ENCODE peak calls at places on chromosomes 11 and 22, in four cellular contexts. One of them, this sample, is unnamed.

GRCh38 chr11:87035976-87036583 is 1.7 kb upstream of the TMEM135 start:
- DNase-seq in H9: no peak
- DNase-seq in endodermal cell: no peak
- DNase-seq in aorta: no peak
- DNase-seq in this sample: no peak

GRCh38 chr11:129731316-129731715 is 84.3 kb upstream of the TMEM45B start:
- DNase-seq in H9: no peak
- DNase-seq in endodermal cell: no peak
- DNase-seq in aorta: no peak
- DNase-seq in this sample: no peak

GRCh38 chr22:42685941-42686666 is 34.6 kb downstream of the A4GALT start:
- DNase-seq in H9: no peak
- DNase-seq in endodermal cell: no peak
- DNase-seq in aorta: peak; percentile 84
- DNase-seq in this sample: peak; percentile 44

GRCh38 chr22:43239102-43239875 is 52.4 kb upstream of the TTLL12 start:
- DNase-seq in H9: no peak
- DNase-seq in endodermal cell: no peak
- DNase-seq in aorta: no peak
- DNase-seq in this sample: no peak

GRCh38 chr22:19349778-19350475 is 58.4 kb upstream of the CLTCL1 start:
- DNase-seq in H9: no peak
- DNase-seq in endodermal cell: no peak
- DNase-seq in aorta: no peak
- DNase-seq in this sample: no peak

GRCh38 chr11:67022341-67022933 is 497 bp upstream of the SYT12 start:
- DNase-seq in H9: no peak
- DNase-seq in endodermal cell: no peak
- DNase-seq in aorta: peak; percentile 90
- DNase-seq in this sample: no peak

GRCh38 chr11:95283653-95284052 is 52.7 kb upstream of the SESN3 start:
- DNase-seq in H9: no peak
- DNase-seq in endodermal cell: no peak
- DNase-seq in aorta: no peak
- DNase-seq in this sample: peak; percentile 48

GRCh38 chr11:17413414-17414316 is 25.2 kb upstream of the KCNJ11 start:
- DNase-seq in H9: no peak
- DNase-seq in endodermal cell: no peak
- DNase-seq in aorta: peak; percentile 40
- DNase-seq in this sample: no peak

GRCh38 chr11:26017903-26018750 is 313.8 kb upstream of the ANO3 start:
- DNase-seq in H9: no peak
- DNase-seq in endodermal cell: no peak
- DNase-seq in aorta: no peak
- DNase-seq in this sample: no peak

GRCh38 chr11:19762266-19762665 is 49.6 kb downstream of the NAV2 start:
- DNase-seq in H9: no peak
- DNase-seq in endodermal cell: no peak
- DNase-seq in aorta: no peak
- DNase-seq in this sample: no peak

GRCh38 chr11:84543367-84544159 is 1083.6 kb downstream of the DLG2 start:
- DNase-seq in H9: peak; percentile 78
- DNase-seq in endodermal cell: peak; percentile 90
- DNase-seq in aorta: no peak
- DNase-seq in this sample: no peak

GRCh38 chr22:30640839-30641430 is 5.4 kb downstream of the SLC35E4 start:
- DNase-seq in H9: no peak
- DNase-seq in endodermal cell: no peak
- DNase-seq in aorta: no peak
- DNase-seq in this sample: no peak

GRCh38 chr11:2298795-2299747 is 2.6 kb downstream of the C11orf21 start:
- DNase-seq in H9: peak; percentile 76
- DNase-seq in endodermal cell: peak; percentile 86
- DNase-seq in aorta: peak; percentile 72
- DNase-seq in this sample: peak; percentile 77

GRCh38 chr11:69642549-69642912 is 1.6 kb downstream of the CCND1 start:
- DNase-seq in H9: peak; percentile 26
- DNase-seq in endodermal cell: no peak
- DNase-seq in aorta: no peak
- DNase-seq in this sample: peak; percentile 55

GRCh38 chr11:106391771-106392412 is 314.4 kb downstream of the AASDHPPT start:
- DNase-seq in H9: no peak
- DNase-seq in endodermal cell: no peak
- DNase-seq in aorta: no peak
- DNase-seq in this sample: no peak

GRCh38 chr11:1771700-1772099 is 8.0 kb upstream of the CTSD start:
- DNase-seq in H9: no peak
- DNase-seq in endodermal cell: peak; percentile 38
- DNase-seq in aorta: no peak
- DNase-seq in this sample: no peak

GRCh38 chr11:46247090-46247489 is 30.4 kb upstream of the CREB3L1 start:
- DNase-seq in H9: no peak
- DNase-seq in endodermal cell: no peak
- DNase-seq in aorta: no peak
- DNase-seq in this sample: no peak

GRCh38 chr11:130829801-130830562 is 86.3 kb downstream of the SNX19 start:
- DNase-seq in H9: no peak
- DNase-seq in endodermal cell: no peak
- DNase-seq in aorta: peak; percentile 78
- DNase-seq in this sample: no peak

GRCh38 chr11:79485694-79486093 is 44.9 kb upstream of the TENM4 start:
- DNase-seq in H9: peak; percentile 79
- DNase-seq in endodermal cell: peak; percentile 89
- DNase-seq in aorta: no peak
- DNase-seq in this sample: no peak

GRCh38 chr22:38685761-38686160 is 4.0 kb downstream of the TOMM22 start:
- DNase-seq in H9: no peak
- DNase-seq in endodermal cell: no peak
- DNase-seq in aorta: no peak
- DNase-seq in this sample: no peak

GRCh38 chr22:45246060-45246985 is 5.6 kb upstream of the KIAA0930 start:
- DNase-seq in H9: no peak
- DNase-seq in endodermal cell: peak; percentile 70
- DNase-seq in aorta: peak; percentile 78
- DNase-seq in this sample: peak; percentile 94

GRCh38 chr11:73359341-73359740 is 16.9 kb upstream of the RELT start:
- DNase-seq in H9: no peak
- DNase-seq in endodermal cell: no peak
- DNase-seq in aorta: no peak
- DNase-seq in this sample: no peak

GRCh38 chr22:38732251-38732815 is 23.5 kb downstream of the SUN2 start:
- DNase-seq in H9: no peak
- DNase-seq in endodermal cell: no peak
- DNase-seq in aorta: peak; percentile 76
- DNase-seq in this sample: no peak

GRCh38 chr22:32830473-32830872 is 29.0 kb downstream of the TIMP3 start:
- DNase-seq in H9: peak; percentile 38
- DNase-seq in endodermal cell: peak; percentile 54
- DNase-seq in aorta: no peak
- DNase-seq in this sample: no peak

GRCh38 chr11:126348806-126349582 is 6.5 kb upstream of the ST3GAL4 start:
- DNase-seq in H9: no peak
- DNase-seq in endodermal cell: no peak
- DNase-seq in aorta: peak; percentile 73
- DNase-seq in this sample: no peak

GRCh38 chr11:69296890-69297224 is 2.9 kb downstream of the MYEOV start:
- DNase-seq in H9: no peak
- DNase-seq in endodermal cell: no peak
- DNase-seq in aorta: no peak
- DNase-seq in this sample: no peak

GRCh38 chr11:65862941-65863888 is 3.0 kb downstream of the MUS81 start:
- DNase-seq in H9: peak; percentile 23
- DNase-seq in endodermal cell: no peak
- DNase-seq in aorta: peak; percentile 67
- DNase-seq in this sample: no peak

GRCh38 chr22:35301370-35301874 is 1.7 kb downstream of the TOM1 start:
- DNase-seq in H9: no peak
- DNase-seq in endodermal cell: no peak
- DNase-seq in aorta: no peak
- DNase-seq in this sample: peak; percentile 87

GRCh38 chr11:96178014-96178745 is 164.8 kb downstream of the MAML2 start:
- DNase-seq in H9: no peak
- DNase-seq in endodermal cell: no peak
- DNase-seq in aorta: no peak
- DNase-seq in this sample: no peak

GRCh38 chr22:46075764-46076531 is 74.4 kb upstream of the PPARA start:
- DNase-seq in H9: no peak
- DNase-seq in endodermal cell: no peak
- DNase-seq in aorta: peak; percentile 53
- DNase-seq in this sample: no peak

GRCh38 chr22:11628651-11629511 is 3899.1 kb upstream of the OR11H1 start:
- DNase-seq in H9: no peak
- DNase-seq in endodermal cell: no peak
- DNase-seq in aorta: no peak
- DNase-seq in this sample: no peak
- H3K9me3 ChIP-seq in H9: peaks cover 69% of the 10 kb centered on the region
- H3K9me3 ChIP-seq in endodermal cell: peaks cover 54% of the 10 kb centered on the region
- H3K9me3 ChIP-seq in aorta: no peaks in the 10 kb centered on the region
- H3K9me3 ChIP-seq in this sample: peaks cover 9% of the 10 kb centered on the region

GRCh38 chr22:22035203-22035602 is 52.6 kb upstream of the TOP3B start:
- DNase-seq in H9: no peak
- DNase-seq in endodermal cell: no peak
- DNase-seq in aorta: no peak
- DNase-seq in this sample: no peak
- H3K4me1 ChIP-seq in H9: no peaks in the 10 kb centered on the region
- H3K4me1 ChIP-seq in endodermal cell: no peaks in the 10 kb centered on the region
- H3K4me1 ChIP-seq in aorta: no peaks in the 10 kb centered on the region
- H3K4me1 ChIP-seq in this sample: peaks cover 10% of the 10 kb centered on the region

GRCh38 chr22:47439643-47440265 is 677.3 kb downstream of the TBC1D22A start:
- DNase-seq in H9: no peak
- DNase-seq in endodermal cell: no peak
- DNase-seq in aorta: peak; percentile 36
- DNase-seq in this sample: no peak
- H3K9me3 ChIP-seq in H9: peaks cover 91% of the 10 kb centered on the region
- H3K9me3 ChIP-seq in endodermal cell: peaks cover 74% of the 10 kb centered on the region
- H3K9me3 ChIP-seq in aorta: peaks cover 4% of the 10 kb centered on the region
- H3K9me3 ChIP-seq in this sample: no peaks in the 10 kb centered on the region

GRCh38 chr11:35587972-35588371 is 30.3 kb upstream of the FJX1 start:
- DNase-seq in H9: no peak
- DNase-seq in endodermal cell: no peak
- DNase-seq in aorta: no peak
- DNase-seq in this sample: no peak

GRCh38 chr11:35588627-35589026 is 29.6 kb upstream of the FJX1 start:
- DNase-seq in H9: no peak
- DNase-seq in endodermal cell: no peak
- DNase-seq in aorta: no peak
- DNase-seq in this sample: no peak

GRCh38 chr11:35586216-35586615 is 32.0 kb upstream of the FJX1 start:
- DNase-seq in H9: no peak
- DNase-seq in endodermal cell: no peak
- DNase-seq in aorta: no peak
- DNase-seq in this sample: no peak

GRCh38 chr11:35590412-35590811 is 27.8 kb upstream of the FJX1 start:
- DNase-seq in H9: no peak
- DNase-seq in endodermal cell: no peak
- DNase-seq in aorta: no peak
- DNase-seq in this sample: no peak

GRCh38 chr11:35589281-35589680 is 29.0 kb upstream of the FJX1 start:
- DNase-seq in H9: no peak
- DNase-seq in endodermal cell: no peak
- DNase-seq in aorta: no peak
- DNase-seq in this sample: no peak
- H3K4me1 ChIP-seq in H9: no peaks in the 10 kb centered on the region
- H3K4me1 ChIP-seq in endodermal cell: peaks cover 7% of the 10 kb centered on the region
- H3K4me1 ChIP-seq in aorta: peaks cover 2% of the 10 kb centered on the region
- H3K4me1 ChIP-seq in this sample: no peaks in the 10 kb centered on the region

GRCh38 chr11:114619659-114620173 is 24.1 kb upstream of the NXPE4 start:
- DNase-seq in H9: no peak
- DNase-seq in endodermal cell: no peak
- DNase-seq in aorta: no peak
- DNase-seq in this sample: no peak
- H3K9me3 ChIP-seq in H9: peaks cover 25% of the 10 kb centered on the region
- H3K9me3 ChIP-seq in endodermal cell: peaks cover 100% of the 10 kb centered on the region
- H3K9me3 ChIP-seq in aorta: no peaks in the 10 kb centered on the region
- H3K9me3 ChIP-seq in this sample: no peaks in the 10 kb centered on the region

GRCh38 chr22:22141031-22141430 is 103.6 kb upstream of the VPREB1 start:
- DNase-seq in H9: no peak
- DNase-seq in endodermal cell: no peak
- DNase-seq in aorta: no peak
- DNase-seq in this sample: no peak
- H3K4me1 ChIP-seq in H9: no peaks in the 10 kb centered on the region
- H3K4me1 ChIP-seq in endodermal cell: no peaks in the 10 kb centered on the region
- H3K4me1 ChIP-seq in aorta: no peaks in the 10 kb centered on the region
- H3K4me1 ChIP-seq in this sample: no peaks in the 10 kb centered on the region

GRCh38 chr11:70715166-70715565 is 316.8 kb downstream of the CTTN start:
- DNase-seq in H9: no peak
- DNase-seq in endodermal cell: no peak
- DNase-seq in aorta: no peak
- DNase-seq in this sample: no peak
- H3K9me3 ChIP-seq in H9: no peaks in the 10 kb centered on the region
- H3K9me3 ChIP-seq in endodermal cell: no peaks in the 10 kb centered on the region
- H3K9me3 ChIP-seq in aorta: no peaks in the 10 kb centered on the region
- H3K9me3 ChIP-seq in this sample: no peaks in the 10 kb centered on the region

DNA sequence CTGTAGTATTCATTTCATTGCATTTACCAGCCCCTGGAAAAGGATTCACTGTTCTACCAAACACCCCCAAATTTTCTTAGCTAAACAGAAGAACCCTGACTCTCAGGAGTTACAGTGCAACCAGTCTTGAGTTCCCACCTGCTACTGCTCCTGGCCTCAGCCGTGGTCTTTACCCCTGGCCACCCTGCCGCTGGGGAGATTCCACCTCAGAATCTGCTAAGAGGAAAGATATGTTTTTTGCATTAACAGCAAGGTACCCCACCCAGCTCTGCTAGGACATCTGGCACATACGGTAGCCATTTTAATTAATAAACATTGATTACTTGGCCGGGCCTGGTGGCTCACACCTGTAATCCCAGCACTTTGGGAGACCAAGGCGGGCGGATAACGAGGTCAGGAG is 9.0 kb downstream of the JAML start:
- DNase-seq in H9: no peak
- DNase-seq in endodermal cell: no peak
- DNase-seq in aorta: no peak
- DNase-seq in this sample: no peak
- H3K4me1 ChIP-seq in H9: peaks cover 21% of the 10 kb centered on the region
- H3K4me1 ChIP-seq in endodermal cell: peaks cover 5% of the 10 kb centered on the region
- H3K4me1 ChIP-seq in aorta: no peaks in the 10 kb centered on the region
- H3K4me1 ChIP-seq in this sample: peaks cover 40% of the 10 kb centered on the region